ENCODE peak calls at places on chromosomes 12 and 14, in nine cellular contexts. I is fibroblast of lung; F is right atrium auricular region; P is esophagus squamous epithelium; B is colonic mucosa; D is CD8-positive, alpha-beta T cell; G is MM.1S; Q is tibial nerve; N is hepatocyte. V is an unnamed sample.

GRCh38 chr12:6443361-6443983 is 1.3 kb upstream of the CD27 start:
- DNase-seq in N (no peak), I (no peak), P (no peak), F (no peak), G (peak; percentile 27), B (no peak), D (no peak), Q (no peak), V (no peak)

GRCh38 chr14:90454041-90455000 is 57.5 kb downstream of the CALM1 start:
- DNase-seq in D (no peak), P (no peak), Q (peak; percentile 38), G (no peak), F (peak; percentile 85), N (peak; percentile 84), I (peak; percentile 66), B (peak; percentile 91), V (no peak)

GRCh38 chr12:94721173-94721572 is 70.8 kb upstream of the TMCC3 start:
- DNase-seq in B (no peak), F (no peak), N (no peak), G (no peak), Q (no peak), D (no peak), P (no peak), I (no peak), V (no peak)

GRCh38 chr14:102928412-102929348 is 6.2 kb downstream of the AMN start:
- DNase-seq in N (peak; percentile 93), G (no peak), B (peak; percentile 97), P (peak; percentile 33), D (peak; percentile 78), F (no peak), I (peak; percentile 31), Q (no peak), V (peak; percentile 91)

GRCh38 chr12:105426766-105427165 is 96.3 kb downstream of the C12orf75 start:
- DNase-seq in N (no peak), F (no peak), D (no peak), G (no peak), Q (no peak), P (no peak), I (no peak), B (no peak), V (no peak)

GRCh38 chr12:111462134-111462821 is 56.6 kb downstream of the SH2B3 start:
- DNase-seq in F (no peak), N (no peak), G (no peak), Q (no peak), P (no peak), D (no peak), B (no peak), I (peak; percentile 71), V (no peak)

GRCh38 chr12:630656-631632 is 32.3 kb downstream of the NINJ2 start:
- DNase-seq in B (peak; percentile 55), P (peak; percentile 41), I (no peak), F (no peak), N (no peak), D (peak; percentile 62), Q (no peak), G (peak; percentile 93), V (peak; percentile 96)

GRCh38 chr14:64296561-64296960 is 2.4 kb upstream of the ESR2 start:
- DNase-seq in D (no peak), P (no peak), Q (no peak), N (peak; percentile 17), F (no peak), B (no peak), G (no peak), I (peak; percentile 51), V (no peak)

GRCh38 chr14:29163109-29163508 is 396.5 kb downstream of the FOXG1 start:
- DNase-seq in I (no peak), G (no peak), Q (no peak), D (no peak), B (no peak), F (no peak), N (no peak), P (no peak), V (no peak)

GRCh38 chr14:90061849-90062794 is at the start of gene KCNK13:
- DNase-seq in G (no peak), B (peak; percentile 23), I (no peak), P (no peak), F (no peak), D (no peak), N (peak; percentile 35), Q (no peak), V (peak; percentile 82)

GRCh38 chr12:57240069-57240921 is 10.7 kb downstream of the STAC3 start:
- DNase-seq in B (no peak), D (peak; percentile 51), N (peak; percentile 85), F (no peak), Q (no peak), P (no peak), G (peak; percentile 38), I (peak; percentile 60), V (peak; percentile 86)

GRCh38 chr14:50064993-50065392 is 51.4 kb downstream of the VCPKMT start:
- DNase-seq in I (peak; percentile 52), P (no peak), G (peak; percentile 89), D (no peak), F (no peak), Q (no peak), B (peak; percentile 64), N (no peak), V (no peak)

GRCh38 chr12:79927772-79928474 is 7.0 kb downstream of the PPP1R12A start:
- DNase-seq in G (peak; percentile 77), D (peak; percentile 32), I (no peak), N (no peak), P (no peak), F (no peak), B (no peak), Q (no peak), V (no peak)

GRCh38 chr12:6392499-6392898 is 8.5 kb downstream of the LTBR start:
- DNase-seq in I (no peak), F (no peak), B (peak; percentile 90), G (no peak), N (no peak), P (no peak), D (no peak), Q (no peak), V (no peak)

GRCh38 chr12:3231399-3231876 is 154.3 kb downstream of the TSPAN9 start:
- DNase-seq in B (no peak), G (no peak), Q (no peak), I (no peak), F (no peak), D (no peak), P (no peak), N (no peak), V (no peak)

GRCh38 chr14:72715215-72715909 is 178.5 kb downstream of the DPF3 start:
- DNase-seq in D (no peak), G (no peak), B (no peak), F (no peak), Q (no peak), N (no peak), I (peak; percentile 49), P (no peak), V (no peak)

GRCh38 chr14:106605548-106606448 is 1079.4 kb downstream of the TMEM121 start:
- DNase-seq in N (no peak), P (peak; percentile 11), I (no peak), D (peak; percentile 66), F (no peak), B (peak; percentile 47), Q (no peak), G (peak; percentile 76), V (peak; percentile 36)

GRCh38 chr14:106610691-106611090 is 1084.3 kb downstream of the TMEM121 start:
- DNase-seq in N (no peak), B (no peak), Q (no peak), F (no peak), D (no peak), I (no peak), G (no peak), P (no peak), V (no peak)

DNA sequence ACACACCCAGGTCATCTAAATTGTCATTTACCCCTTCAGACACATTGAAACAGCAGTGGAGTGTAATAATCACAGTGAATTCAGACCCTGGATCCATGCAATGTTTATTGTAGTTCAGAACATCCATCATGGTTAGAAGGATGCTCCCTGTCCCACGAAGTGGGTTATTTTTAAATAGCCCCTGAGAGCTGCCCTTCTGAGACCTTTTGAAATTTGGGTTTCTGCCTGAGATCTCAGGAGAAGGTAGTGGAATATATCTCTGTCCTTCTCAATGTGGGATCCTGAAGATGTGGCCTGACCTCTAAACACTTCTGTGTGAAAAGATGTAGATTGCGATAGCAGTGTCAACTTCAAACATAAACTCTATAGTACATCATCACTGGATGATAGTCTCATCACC is 1080.6 kb downstream of the TMEM121 start:
- DNase-seq in N (no peak), Q (no peak), B (no peak), P (no peak), D (no peak), I (no peak), G (no peak), F (no peak), V (no peak)
- H3K9me3 ChIP-seq in N (no peaks in the 10 kb centered on the region), Q (no peaks in the 10 kb centered on the region), B (no peaks in the 10 kb centered on the region), P (no peaks in the 10 kb centered on the region), D (no peaks in the 10 kb centered on the region), I (no peaks in the 10 kb centered on the region), G (no peaks in the 10 kb centered on the region), F (no peaks in the 10 kb centered on the region), V (no peaks in the 10 kb centered on the region)

GRCh38 chr12:64673490-64674169 is 63.3 kb downstream of the RASSF3 start:
- DNase-seq in N (no peak), B (no peak), F (no peak), D (no peak), Q (no peak), G (no peak), I (peak; percentile 53), P (no peak), V (no peak)
- H3K27ac ChIP-seq in N (peak overlapping the region; percentile 35), B (peak overlapping the region; percentile 70), F (peak overlapping the region; percentile 94), D (peak overlapping the region; percentile 66), Q (peak overlapping the region; percentile 43), G (no peak overlapping the region), I (no peak overlapping the region), P (peak overlapping the region; percentile 22), V (peak overlapping the region; percentile 37)

DNA sequence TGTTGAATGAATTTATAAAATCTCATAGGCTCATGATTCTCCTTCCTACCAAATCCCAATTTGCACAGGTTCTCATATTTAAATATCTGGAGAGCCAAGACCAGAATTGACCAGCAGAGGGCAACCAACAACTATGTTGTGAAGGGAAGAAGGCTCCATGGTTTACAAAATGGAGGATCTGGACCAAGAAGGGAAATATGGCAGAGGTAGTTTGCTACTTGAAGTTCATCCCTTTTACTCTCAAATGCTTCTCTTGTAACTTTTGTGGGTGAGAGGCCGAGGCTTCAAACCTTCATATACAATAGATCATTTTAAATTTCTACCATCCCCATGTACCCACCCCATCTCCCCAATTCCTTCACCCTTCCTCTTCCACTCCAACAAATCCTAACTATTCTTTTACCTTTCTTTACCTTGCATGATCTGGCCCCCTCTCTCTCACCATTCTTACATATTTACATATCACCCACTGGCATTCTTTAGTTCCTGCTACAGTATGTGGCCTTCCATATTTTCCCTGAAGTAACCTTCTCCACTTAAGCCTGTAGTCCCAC is 3.8 kb upstream of the SMARCC2 start:
- DNase-seq in P (peak; percentile 16), F (peak; percentile 82), N (peak; percentile 92), Q (peak; percentile 68), I (peak; percentile 91), D (peak; percentile 62), B (peak; percentile 93), G (peak; percentile 87), V (no peak)
- TF ChIP-seq CTCF in P (peak; percentile 88), F (peak; percentile 86), N (peak; percentile 88), Q (peak; percentile 62), I (peak; percentile 86), D (peak; percentile 78), B (peak; percentile 74), G (peak; percentile 84), V (peak; percentile 75)

DNA sequence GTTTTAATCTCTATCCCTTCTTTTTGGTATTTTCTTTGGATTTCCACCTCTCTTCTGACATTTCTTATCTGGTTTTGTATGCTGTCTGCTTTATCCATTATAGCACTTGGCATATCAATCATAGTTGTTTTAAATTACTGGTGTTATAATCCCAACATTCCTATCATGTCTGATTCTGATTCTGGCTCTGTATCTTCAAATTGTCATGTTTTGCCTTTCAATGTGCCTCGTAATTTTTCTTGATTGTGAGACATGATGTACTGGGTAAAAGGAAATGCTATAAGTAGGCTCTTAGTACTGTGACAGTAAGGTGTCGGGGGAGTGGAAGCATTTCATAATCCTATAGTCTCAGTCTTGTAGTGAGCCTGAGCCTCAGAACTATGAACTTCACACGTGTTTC is 729.3 kb upstream of the NOVA1 start:
- DNase-seq in I (no peak), D (no peak), F (no peak), G (no peak), B (no peak), P (no peak), Q (no peak), N (no peak), V (no peak)
- H3K9me3 ChIP-seq in I (no peaks in the 10 kb centered on the region), D (no peaks in the 10 kb centered on the region), F (peaks cover 18% of the 10 kb centered on the region), G (no peaks in the 10 kb centered on the region), B (no peaks in the 10 kb centered on the region), P (peaks cover 9% of the 10 kb centered on the region), Q (peaks cover 4% of the 10 kb centered on the region), N (no peaks in the 10 kb centered on the region), V (peaks cover 23% of the 10 kb centered on the region)

V was measured in left lung.